ENCODE peak calls at places on chromosomes 12 and 14, in four cellular contexts. V is progenitor cell of endocrine pancreas, A is T-helper 9 cell, G is GM04504. E is an unnamed sample.

GRCh38 chr14:106491851-106492250 is 965.5 kb downstream of the TMEM121 start:
- DNase-seq in V (no peak), A (no peak), G (no peak), E (no peak)

GRCh38 chr14:90757452-90757851 is 58.8 kb downstream of the TTC7B start:
- DNase-seq in V (no peak), A (no peak), G (no peak), E (peak; percentile 28)

GRCh38 chr12:57254506-57255280 is 3.7 kb upstream of the STAC3 start:
- DNase-seq in V (no peak), A (no peak), G (no peak), E (no peak)

GRCh38 chr12:14923944-14924343 is 14.4 kb downstream of the ERP27 start:
- DNase-seq in V (no peak), A (no peak), G (no peak), E (no peak)

GRCh38 chr14:99129998-99130397 is 142.0 kb downstream of the BCL11B start:
- DNase-seq in V (no peak), A (no peak), G (no peak), E (peak; percentile 22)

GRCh38 chr12:65122661-65123060 is 1.6 kb upstream of the WIF1 start:
- DNase-seq in V (no peak), A (no peak), G (no peak), E (no peak)

GRCh38 chr12:57127101-57127709 is 1.1 kb upstream of the LRP1 start:
- DNase-seq in V (peak; percentile 69), A (peak; percentile 31), G (no peak), E (peak; percentile 94)

GRCh38 chr12:104285740-104286537 is 17.6 kb upstream of the EID3 start:
- DNase-seq in V (no peak), A (no peak), G (no peak), E (no peak)

GRCh38 chr12:34304001-34304400 is 281.7 kb downstream of the ALG10 start:
- DNase-seq in V (no peak), A (no peak), G (no peak), E (no peak)

GRCh38 chr14:68526420-68527105 is 266.3 kb downstream of the ZFP36L1 start:
- DNase-seq in V (no peak), A (no peak), G (no peak), E (peak; percentile 79)

GRCh38 chr12:16568873-16569272 is 37.1 kb downstream of the LMO3 start:
- DNase-seq in V (no peak), A (no peak), G (no peak), E (no peak)

GRCh38 chr14:104863923-104864266 is 1.2 kb upstream of the CEP170B start:
- DNase-seq in V (no peak), A (no peak), G (no peak), E (no peak)

GRCh38 chr14:62957562-62957961 is 87.7 kb downstream of the KCNH5 start:
- DNase-seq in V (no peak), A (no peak), G (peak; percentile 17), E (no peak)

GRCh38 chr12:26425587-26426260 is 230.4 kb downstream of the SSPN start:
- DNase-seq in V (no peak), A (no peak), G (no peak), E (no peak)

GRCh38 chr12:100566887-100567637 is 6.4 kb upstream of the GAS2L3 start:
- DNase-seq in V (no peak), A (no peak), G (no peak), E (no peak)

GRCh38 chr12:49088190-49088931 is 6.2 kb downstream of the DHH start:
- DNase-seq in V (peak; percentile 62), A (peak; percentile 56), G (peak; percentile 67), E (peak; percentile 70)

GRCh38 chr12:91138337-91138905 is 27.1 kb upstream of the LUM start:
- DNase-seq in V (no peak), A (no peak), G (no peak), E (no peak)

GRCh38 chr12:111775205-111776193 is 8.8 kb downstream of the ALDH2 start:
- DNase-seq in V (no peak), A (no peak), G (no peak), E (peak; percentile 95)

GRCh38 chr14:75280831-75281690 is 2.4 kb downstream of the FOS start:
- DNase-seq in V (no peak), A (peak; percentile 47), G (peak; percentile 17), E (no peak)

GRCh38 chr14:77145975-77146740 is 4.6 kb upstream of the ZDHHC22 start:
- DNase-seq in V (no peak), A (no peak), G (no peak), E (no peak)

GRCh38 chr12:120265483-120266179 is at the start of gene PXN:
- DNase-seq in V (peak; percentile 92), A (peak; percentile 96), G (peak; percentile 62), E (peak; percentile 93)

GRCh38 chr12:2691001-2691339 is 103.8 kb upstream of the FKBP4 start:
- DNase-seq in V (peak; percentile 68), A (peak; percentile 31), G (no peak), E (no peak)